ENCODE peak calls at places on chromosome 22, in four cellular contexts. J, Y, H and V are unnamed samples. For H3K4me1, the result is how much of the 10 kb centered on the place peaks cover.

GRCh38 chr22:39518124-39518786 is 2.1 kb upstream of the ATF4 start:
- DNase-seq in J (no peak), Y (no peak), H (no peak), V (no peak)

GRCh38 chr22:40583058-40583741 is 53.3 kb downstream of the MRTFA start:
- DNase-seq in J (no peak), Y (no peak), H (no peak), V (no peak)

GRCh38 chr22:22198751-22199150 is 45.8 kb upstream of the VPREB1 start:
- DNase-seq in J (no peak), Y (no peak), H (no peak), V (no peak)

GRCh38 chr22:47059701-47060161 is 297.3 kb downstream of the TBC1D22A start:
- DNase-seq in J (peak), Y (no peak), H (no peak), V (no peak)

GRCh38 chr22:35684732-35685131 is 32.9 kb upstream of the APOL5 start:
- DNase-seq in J (no peak), Y (no peak), H (no peak), V (no peak)

GRCh38 chr22:34490911-34491310 is 570.6 kb upstream of the LARGE1 start:
- DNase-seq in J (no peak), Y (no peak), H (no peak), V (no peak)

GRCh38 chr22:18063311-18063710 is 14.5 kb upstream of the PEX26 start:
- DNase-seq in J (no peak), Y (no peak), H (no peak), V (no peak)

GRCh38 chr22:30275625-30276024 is 9.0 kb upstream of the OSM start:
- DNase-seq in J (no peak), Y (no peak), H (no peak), V (no peak)

GRCh38 chr22:21942939-21943338 is 9.7 kb downstream of the PPM1F start:
- DNase-seq in J (no peak), Y (peak), H (no peak), V (no peak)

GRCh38 chr22:45868586-45869443 is 108.1 kb downstream of the WNT7B start:
- DNase-seq in J (no peak), Y (no peak), H (peak), V (no peak)

GRCh38 chr22:39536711-39537110 is 4.2 kb upstream of the RPS19BP1 start:
- DNase-seq in J (no peak), Y (no peak), H (no peak), V (no peak)

GRCh38 chr22:44337658-44338004 is 24.9 kb upstream of the SHISAL1 start:
- DNase-seq in J (no peak), Y (peak), H (no peak), V (no peak)

GRCh38 chr22:47161631-47162030 is 399.2 kb downstream of the TBC1D22A start:
- DNase-seq in J (no peak), Y (peak), H (peak), V (no peak)

GRCh38 chr22:44386386-44387035 is 73.8 kb upstream of the SHISAL1 start:
- DNase-seq in J (no peak), Y (no peak), H (no peak), V (no peak)

GRCh38 chr22:44574581-44575343 is 76.7 kb upstream of the RTL6 start:
- DNase-seq in J (no peak), Y (no peak), H (peak), V (no peak)

GRCh38 chr22:47013861-47014635 is 251.6 kb downstream of the TBC1D22A start:
- DNase-seq in J (no peak), Y (no peak), H (peak), V (no peak)

GRCh38 chr22:50121202-50121740 is 31.5 kb downstream of the MOV10L1 start:
- DNase-seq in J (no peak), Y (no peak), H (no peak), V (no peak)

GRCh38 chr22:41445171-41446056 is 1.2 kb downstream of the TOB2 start:
- DNase-seq in J (no peak), Y (peak), H (peak), V (peak)

GRCh38 chr22:50530857-50531545 is 1.2 kb upstream of the TYMP start:
- DNase-seq in J (no peak), Y (peak), H (peak), V (peak)

GRCh38 chr22:30392661-30393321 is 4.0 kb upstream of the SEC14L2 start:
- DNase-seq in J (no peak), Y (no peak), H (no peak), V (no peak)

GRCh38 chr22:49894321-49895072 is 23.7 kb downstream of the ALG12 start:
- DNase-seq in J (no peak), Y (no peak), H (peak), V (no peak)

GRCh38 chr22:27663812-27664211 is 137.7 kb downstream of the MN1 start:
- DNase-seq in J (no peak), Y (no peak), H (no peak), V (no peak)

GRCh38 chr22:44391026-44391425 is 78.3 kb upstream of the SHISAL1 start:
- DNase-seq in J (no peak), Y (no peak), H (no peak), V (no peak)

GRCh38 chr22:27651486-27651885 is 150.1 kb downstream of the MN1 start:
- DNase-seq in J (no peak), Y (no peak), H (no peak), V (no peak)

GRCh38 chr22:25969286-25969685 is 200.0 kb upstream of the SEZ6L start:
- DNase-seq in J (no peak), Y (no peak), H (no peak), V (no peak)
- H3K4me1 ChIP-seq in J (under half), Y (under half), H (under half), V (under half)

DNA sequence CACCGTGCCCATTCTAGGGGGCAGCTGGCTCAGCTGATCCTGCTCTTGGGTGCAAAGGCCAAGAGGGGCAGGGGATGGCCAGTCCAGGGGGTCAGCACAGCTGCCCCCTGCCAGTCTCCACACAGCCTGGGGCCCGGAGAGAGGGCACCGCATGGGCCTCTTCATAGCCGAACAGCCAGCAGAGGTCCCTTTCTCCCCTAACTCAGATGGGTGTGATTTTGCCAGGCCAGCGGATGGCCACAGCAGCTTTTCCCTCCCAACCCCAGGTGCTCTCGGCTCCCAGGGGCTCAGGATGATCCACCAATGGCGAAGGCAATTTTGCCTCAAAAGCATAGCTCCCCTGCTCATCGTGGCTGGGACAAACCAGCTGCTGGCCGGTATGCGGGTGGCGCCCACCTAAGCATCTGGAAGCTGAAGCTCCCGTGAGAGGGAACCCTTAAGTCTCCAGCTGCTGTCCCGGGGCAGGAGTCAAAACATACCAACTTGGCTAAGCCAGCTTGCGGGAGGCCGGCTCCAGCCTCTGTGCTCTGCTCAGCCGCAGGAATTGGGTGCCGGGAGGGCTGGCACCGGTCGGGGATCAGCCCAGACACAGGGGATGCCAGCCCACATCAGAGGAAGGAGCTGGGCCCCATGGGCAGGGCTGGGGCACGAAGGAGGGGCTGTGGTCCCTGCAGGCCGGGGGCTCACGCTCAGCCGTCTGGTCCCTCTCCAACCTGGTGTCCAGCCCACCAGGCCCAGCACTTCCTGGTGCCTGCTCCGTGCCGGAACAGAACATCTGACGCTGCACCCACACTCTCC is 30.5 kb upstream of the GNB1L start:
- DNase-seq in J (no peak), Y (no peak), H (no peak), V (peak)
- H3K27ac ChIP-seq in J (no peak), Y (peak), H (peak), V (no peak)

GRCh38 chr22:43092085-43092484 is 2.9 kb upstream of the TTLL1 start:
- DNase-seq in J (no peak), Y (no peak), H (no peak), V (no peak)
- H3K4me1 ChIP-seq in J (under half), Y (under half), H (under half), V (under half)

DNA sequence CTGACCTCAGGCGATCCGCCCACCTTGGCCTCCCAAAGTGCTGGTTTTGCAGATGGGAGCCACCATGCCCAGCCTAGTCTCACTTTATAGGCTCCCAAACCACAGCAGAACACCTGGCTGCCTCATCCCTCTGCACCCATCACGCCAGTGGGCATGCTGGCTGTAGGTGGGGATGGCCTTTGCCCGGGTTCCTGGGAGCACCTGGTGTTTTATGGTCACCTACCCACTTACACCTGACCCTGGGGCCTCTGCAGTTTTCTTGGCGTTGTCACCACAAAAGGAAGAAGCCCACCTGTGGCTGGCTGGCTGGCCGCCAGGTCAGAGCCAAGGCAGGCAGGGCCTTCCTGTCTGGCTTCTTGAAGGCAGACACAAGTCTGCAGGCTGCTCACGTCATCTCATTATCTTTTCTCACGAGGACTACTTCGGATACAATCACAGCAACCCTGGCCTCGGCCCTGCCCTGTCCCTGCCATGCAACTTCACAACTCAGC is 8.2 kb downstream of the RRP7A start:
- DNase-seq in J (no peak), Y (no peak), H (peak), V (no peak)
- H3K27ac ChIP-seq in J (no peak), Y (no peak), H (no peak), V (no peak)

GRCh38 chr22:23591203-23591791 is 11.2 kb upstream of the IGLL1 start:
- DNase-seq in J (no peak), Y (peak), H (peak), V (peak)
- H3K4me1 ChIP-seq in J (under half), Y (under half), H (under half), V (under half)

DNA sequence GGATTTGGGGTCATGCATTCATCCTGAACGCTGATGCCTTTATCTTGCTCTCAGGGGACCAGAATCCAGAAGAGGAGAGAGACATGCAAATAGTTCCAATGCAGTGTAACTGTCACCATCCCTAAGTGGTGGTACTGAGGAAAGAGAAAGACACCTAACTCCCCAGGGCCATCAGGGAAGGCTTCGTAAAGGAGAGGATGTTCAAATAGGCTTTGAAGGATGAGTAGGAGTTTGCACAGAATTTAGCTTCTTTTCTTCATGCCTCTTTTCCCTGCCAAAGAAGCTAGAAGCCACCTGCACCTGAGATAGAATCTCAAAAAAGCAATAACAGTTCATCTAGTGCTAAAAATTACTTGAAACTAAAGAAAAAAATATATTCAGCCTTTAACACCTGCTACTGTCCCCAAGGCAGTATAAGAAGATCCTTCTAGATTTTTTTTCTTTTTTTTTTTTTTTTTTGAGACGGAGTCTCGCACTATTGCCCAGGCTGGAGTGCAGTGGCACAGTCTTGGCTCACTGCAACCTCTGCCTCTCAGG is 16.7 kb upstream of the XBP1 start:
- DNase-seq in J (no peak), Y (no peak), H (peak), V (no peak)
- H3K27ac ChIP-seq in J (no peak), Y (no peak), H (no peak), V (peak)